ENCODE peak calls at places on chromosomes 2 and 18, in four cellular contexts. K is AG09309, C is GM12865, O is neural crest cell. L is an unnamed sample.

GRCh38 chr2:96523659-96524481 is 12.7 kb upstream of the ARID5A start:
- DNase-seq in K (peak; percentile 80), C (no peak), O (no peak), L (no peak)

GRCh38 chr2:38932586-38932985 is 42.9 kb downstream of the ARHGEF33 start:
- DNase-seq in K (no peak), C (no peak), O (no peak), L (no peak)

GRCh38 chr18:27735117-27735516 is 441.8 kb downstream of the CDH2 start:
- DNase-seq in K (no peak), C (no peak), O (no peak), L (no peak)

GRCh38 chr2:201420442-201421113 is 30.7 kb downstream of the TRAK2 start:
- DNase-seq in K (no peak), C (peak; percentile 8), O (no peak), L (no peak)

GRCh38 chr2:74849228-74849892 is 15.4 kb downstream of the HK2 start:
- DNase-seq in K (no peak), C (peak; percentile 83), O (no peak), L (peak; percentile 24)

GRCh38 chr2:231687133-231687852 is 21.0 kb upstream of the PTMA start:
- DNase-seq in K (no peak), C (peak; percentile 71), O (peak; percentile 76), L (peak; percentile 66)

GRCh38 chr2:192023006-192023405 is 171.7 kb downstream of the TMEFF2 start:
- DNase-seq in K (no peak), C (no peak), O (no peak), L (no peak)

GRCh38 chr2:56108806-56109205 is 75.0 kb upstream of the CCDC85A start:
- DNase-seq in K (no peak), C (no peak), O (no peak), L (no peak)

GRCh38 chr18:3117493-3118192 is 102.1 kb downstream of the MYOM1 start:
- DNase-seq in K (no peak), C (no peak), O (no peak), L (no peak)

GRCh38 chr2:133434962-133435668 is 133.1 kb downstream of the NCKAP5 start:
- DNase-seq in K (peak; percentile 89), C (no peak), O (no peak), L (no peak)

GRCh38 chr2:99201959-99202678 is 21.1 kb downstream of the MRPL30 start:
- DNase-seq in K (no peak), C (no peak), O (no peak), L (no peak)
- TF ChIP-seq CTCF in K (peak; percentile 12), C (no peak), O (peak; percentile 49), L (no peak)

GRCh38 chr2:40209728-40210127 is 242.2 kb downstream of the SLC8A1 start:
- DNase-seq in K (no peak), C (no peak), O (no peak), L (no peak)

GRCh38 chr2:40210968-40211353 is 240.9 kb downstream of the SLC8A1 start:
- DNase-seq in K (no peak), C (no peak), O (no peak), L (no peak)

GRCh38 chr2:40213616-40214015 is 238.3 kb downstream of the SLC8A1 start:
- DNase-seq in K (no peak), C (no peak), O (no peak), L (no peak)

GRCh38 chr2:40210344-40210967 is 241.4 kb downstream of the SLC8A1 start:
- DNase-seq in K (no peak), C (no peak), O (no peak), L (no peak)

DNA sequence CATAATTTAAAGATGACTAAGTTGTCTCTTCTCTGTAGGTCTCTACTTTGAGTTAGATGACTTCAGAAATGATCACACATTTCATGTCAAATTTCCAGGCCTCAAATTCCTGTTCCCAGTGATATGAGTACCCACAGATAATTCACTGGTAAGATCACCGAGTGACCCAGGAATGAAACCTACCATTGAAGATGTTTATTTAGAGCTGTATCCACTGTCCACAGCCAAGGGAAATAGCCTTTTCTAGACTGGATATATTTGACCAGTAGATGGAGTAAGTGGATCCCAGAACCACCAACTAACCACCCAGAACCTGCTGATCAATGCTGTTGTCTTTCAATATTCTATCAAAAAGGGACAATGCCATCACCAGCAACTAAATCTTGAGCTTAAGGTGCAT is 238.8 kb downstream of the SLC8A1 start:
- DNase-seq in K (no peak), C (peak; percentile 3), O (no peak), L (no peak)
- TF ChIP-seq CTCF in K (peak; percentile 60), C (peak; percentile 22), O (peak; percentile 29), L (no peak)

DNA sequence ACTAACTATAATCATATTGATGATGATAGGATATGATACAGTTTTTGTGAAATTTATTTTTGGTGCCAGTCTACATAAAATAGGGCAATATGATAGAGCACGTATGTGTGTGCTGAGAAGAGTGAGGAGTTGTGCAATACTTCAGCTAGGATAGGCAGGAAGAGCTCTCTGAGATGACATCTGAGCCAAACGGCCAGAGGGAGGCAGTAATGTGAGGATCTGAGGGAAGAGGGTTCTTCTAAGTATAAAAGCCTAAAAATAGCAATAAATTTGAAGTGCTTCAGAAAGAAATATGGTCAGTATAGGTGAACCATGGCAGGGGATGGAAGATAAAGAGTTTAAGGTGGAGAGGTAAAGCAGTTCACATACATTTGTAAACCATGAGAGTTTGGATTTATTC is 102.5 kb downstream of the OLA1 start:
- DNase-seq in K (no peak), C (peak; percentile 6), O (no peak), L (no peak)
- TF ChIP-seq CTCF in K (no peak), C (peak; percentile 2), O (peak; percentile 24), L (no peak)

GRCh38 chr2:127063701-127064590 is 43.0 kb downstream of the BIN1 start:
- DNase-seq in K (no peak), C (no peak), O (no peak), L (no peak)

GRCh38 chr2:127065299-127065931 is 41.5 kb downstream of the BIN1 start:
- DNase-seq in K (no peak), C (no peak), O (no peak), L (no peak)

GRCh38 chr2:127066942-127067341 is 40.0 kb downstream of the BIN1 start:
- DNase-seq in K (no peak), C (no peak), O (no peak), L (no peak)

GRCh38 chr2:127065932-127066318 is 41.0 kb downstream of the BIN1 start:
- DNase-seq in K (no peak), C (no peak), O (no peak), L (no peak)

GRCh38 chr2:127064642-127065250 is 42.2 kb downstream of the BIN1 start:
- DNase-seq in K (peak; percentile 86), C (peak; percentile 80), O (peak; percentile 22), L (no peak)
- TF ChIP-seq CTCF in K (peak; percentile 46), C (no peak), O (no peak), L (no peak)

GRCh38 chr2:219836647-219837177 is 209.3 kb downstream of the SLC4A3 start:
- DNase-seq in K (peak; percentile 4), C (peak; percentile 22), O (no peak), L (no peak)
- TF ChIP-seq CTCF in K (peak; percentile 59), C (peak; percentile 25), O (peak; percentile 42), L (no peak)

L was measured in CD4-positive, alpha-beta T cell.